ENCODE peak calls at places on chromosomes 7 and 10, in four cellular contexts. G is K562, V is H1, S is GM12878. F is an unnamed sample.

GRCh38 chr10:44068716-44069482 is 316.0 kb downstream of the CXCL12 start:
- DNase-seq in G (no peak), V (no peak), S (no peak), F (peak)

GRCh38 chr7:81725003-81725402 is 44.8 kb downstream of the HGF start:
- DNase-seq in G (no peak), V (no peak), S (no peak), F (peak)

GRCh38 chr7:50621206-50621605 is 56.0 kb upstream of the DDC start:
- DNase-seq in G (no peak), V (no peak), S (no peak), F (no peak)

GRCh38 chr7:129553861-129554530 is 51.7 kb downstream of the SMKR1 start:
- DNase-seq in G (no peak), V (no peak), S (no peak), F (peak)

GRCh38 chr7:34011711-34012110 is 106.4 kb downstream of the BMPER start:
- DNase-seq in G (no peak), V (no peak), S (no peak), F (no peak)

GRCh38 chr7:45240187-45240776 is 82.7 kb downstream of the RAMP3 start:
- DNase-seq in G (peak), V (no peak), S (no peak), F (no peak)

GRCh38 chr10:55631071-55631654 is 729.9 kb downstream of the ZWINT start:
- DNase-seq in G (peak), V (peak), S (no peak), F (no peak)

GRCh38 chr10:103203466-103203865 is 10.4 kb upstream of the NT5C2 start:
- DNase-seq in G (no peak), V (no peak), S (no peak), F (no peak)

GRCh38 chr10:17504547-17505245 is 50.3 kb upstream of the ST8SIA6 start:
- DNase-seq in G (no peak), V (no peak), S (no peak), F (peak)

GRCh38 chr7:55133630-55134392 is 115.0 kb downstream of the EGFR start:
- DNase-seq in G (peak), V (no peak), S (no peak), F (peak)

GRCh38 chr10:16187161-16187560 is 249.6 kb upstream of the PTER start:
- DNase-seq in G (no peak), V (no peak), S (no peak), F (no peak)

GRCh38 chr10:30238836-30239235 is 110.2 kb downstream of the MTPAP start:
- DNase-seq in G (no peak), V (no peak), S (no peak), F (no peak)

GRCh38 chr7:73602721-73603651 is 21.3 kb downstream of the MLXIPL start:
- DNase-seq in G (no peak), V (no peak), S (no peak), F (no peak)

GRCh38 chr10:44806895-44807294 is 104.2 kb upstream of the TMEM72 start:
- DNase-seq in G (no peak), V (no peak), S (no peak), F (no peak)

GRCh38 chr7:135761751-135762488 is 13.3 kb upstream of the FAM180A start:
- DNase-seq in G (no peak), V (no peak), S (no peak), F (peak)

GRCh38 chr7:44962483-44963251 is 16.1 kb downstream of the MYO1G start:
- DNase-seq in G (no peak), V (peak), S (no peak), F (no peak)

GRCh38 chr10:450463-450862 is 239.0 kb downstream of the DIP2C start:
- DNase-seq in G (no peak), V (no peak), S (no peak), F (no peak)

GRCh38 chr10:34954142-34954541 is 136.0 kb downstream of the CUL2 start:
- DNase-seq in G (no peak), V (no peak), S (no peak), F (no peak)

GRCh38 chr7:20797174-20798080 is 10.7 kb upstream of the SP8 start:
- DNase-seq in G (no peak), V (peak), S (no peak), F (no peak)

GRCh38 chr7:17941171-17941490 is 837 bp upstream of the SNX13 start:
- DNase-seq in G (no peak), V (no peak), S (no peak), F (no peak)

GRCh38 chr7:46759711-46760480 is 822.0 kb downstream of the TNS3 start:
- DNase-seq in G (no peak), V (no peak), S (no peak), F (peak)

GRCh38 chr7:143229054-143229790 is 7.4 kb downstream of the TAS2R40 start:
- DNase-seq in G (no peak), V (no peak), S (no peak), F (no peak)

GRCh38 chr10:63409465-63410027 is 56.2 kb downstream of the JMJD1C start:
- DNase-seq in G (no peak), V (no peak), S (no peak), F (peak)

GRCh38 chr7:102251531-102252372 is 34.9 kb upstream of the SH2B2 start:
- DNase-seq in G (peak), V (no peak), S (no peak), F (no peak)

GRCh38 chr10:55019461-55019860 is 218.4 kb upstream of the PCDH15 start:
- DNase-seq in G (no peak), V (no peak), S (no peak), F (no peak)

GRCh38 chr7:157818701-157819516 is 482.1 kb downstream of the DNAJB6 start:
- DNase-seq in G (no peak), V (no peak), S (no peak), F (no peak)

GRCh38 chr7:79495544-79496272 is 42.2 kb upstream of the MAGI2 start:
- DNase-seq in G (no peak), V (no peak), S (no peak), F (peak)

GRCh38 chr7:106717997-106718871 is 57.3 kb upstream of the CCDC71L start:
- DNase-seq in G (peak), V (no peak), S (peak), F (peak)

GRCh38 chr10:118569882-118570252 is 25.6 kb downstream of the PRLHR start:
- DNase-seq in G (no peak), V (no peak), S (no peak), F (no peak)

GRCh38 chr7:19051767-19052375 is 65.6 kb downstream of the TWIST1 start:
- DNase-seq in G (peak), V (peak), S (no peak), F (peak)

GRCh38 chr7:7317850-7318249 is 135.5 kb downstream of the C1GALT1 start:
- DNase-seq in G (no peak), V (no peak), S (no peak), F (no peak)

DNA sequence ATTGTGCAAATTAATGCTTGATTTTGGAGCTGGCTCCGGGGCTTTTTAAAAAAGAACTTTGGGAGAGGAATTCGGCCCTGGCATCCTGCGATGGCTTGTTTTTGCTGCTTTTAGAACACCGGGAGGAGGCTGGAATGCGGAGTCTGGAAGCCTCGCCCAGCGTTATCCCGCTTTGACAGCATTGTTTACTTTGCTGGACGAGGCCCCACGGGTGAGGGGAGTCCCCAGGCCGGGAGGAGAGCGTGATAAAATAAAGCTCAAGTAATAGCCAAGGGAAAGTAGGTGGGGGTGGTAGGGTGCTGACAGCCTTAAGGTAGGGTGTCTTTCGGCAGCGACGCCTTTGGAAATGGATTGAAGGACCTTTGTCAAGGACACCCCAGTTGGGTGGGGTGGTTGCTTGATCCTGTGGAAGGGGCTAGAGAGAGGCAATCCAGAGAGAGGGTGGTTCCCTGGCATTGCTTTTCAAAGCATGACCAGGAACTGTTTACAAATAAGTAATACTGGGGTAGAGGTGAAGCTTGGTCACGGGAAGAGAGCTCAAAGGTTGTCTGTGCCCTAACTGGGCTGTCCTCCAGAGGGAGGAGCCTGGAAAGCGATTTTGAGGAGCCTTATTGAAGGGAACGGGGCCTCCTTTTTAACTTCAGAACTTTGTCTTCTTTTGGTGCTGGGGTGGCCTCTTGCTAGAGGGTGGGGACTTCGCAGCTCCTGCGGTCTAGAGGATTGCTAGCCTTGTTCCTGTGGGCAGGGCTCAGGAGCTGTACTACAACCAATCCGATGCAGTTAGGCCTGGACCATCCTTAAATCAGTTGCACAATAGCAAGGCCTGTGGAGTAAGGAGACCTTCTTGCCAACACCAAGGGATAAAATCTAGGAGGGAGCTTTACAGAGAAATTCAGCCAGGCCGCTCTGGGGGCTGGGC is 1.2 kb downstream of the EIF4EBP2 start:
- DNase-seq in G (peak), V (no peak), S (no peak), F (peak)
- TF ChIP-seq CHD1 in G (peak), V (no peak), S (no peak), F (peak)

GRCh38 chr7:141231018-141231792 is 157.3 kb downstream of the TMEM178B start:
- DNase-seq in G (no peak), V (no peak), S (no peak), F (peak)
- TF ChIP-seq CHD1 in G (no peak), V (no peak), S (no peak), F (no peak)

DNA sequence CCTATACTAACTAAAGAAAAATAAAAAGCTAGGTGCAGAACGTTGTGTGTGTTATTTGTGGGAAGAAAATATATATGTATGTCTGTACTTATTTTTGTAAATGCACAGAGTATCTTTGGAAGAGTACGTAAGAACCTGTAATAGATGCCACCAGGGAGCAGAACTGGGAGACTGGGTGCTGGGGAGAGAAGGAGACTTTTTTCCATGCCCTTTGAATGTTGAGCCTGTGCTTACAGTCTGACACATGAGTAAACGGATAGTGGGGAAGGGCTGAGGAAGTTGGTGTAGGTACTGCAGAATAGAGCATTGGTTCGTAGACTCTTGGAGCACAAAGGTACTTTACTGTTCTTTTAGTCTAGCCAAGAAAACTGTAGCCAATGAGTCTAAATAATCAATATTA is 1.3 kb upstream of the SCRN1 start:
- DNase-seq in G (no peak), V (no peak), S (no peak), F (no peak)
- TF ChIP-seq CHD1 in G (no peak), V (no peak), S (no peak), F (no peak)

GRCh38 chr7:145082366-145083240 is 246.8 kb upstream of the TPK1 start:
- DNase-seq in G (no peak), V (no peak), S (no peak), F (no peak)
- TF ChIP-seq CHD1 in G (no peak), V (no peak), S (no peak), F (no peak)

GRCh38 chr10:42981358-42982236 is 95.3 kb upstream of the RET start:
- DNase-seq in G (peak), V (peak), S (no peak), F (no peak)

GRCh38 chr10:42982886-42983594 is 93.8 kb upstream of the RET start:
- DNase-seq in G (no peak), V (peak), S (no peak), F (no peak)

GRCh38 chr10:42984035-42984610 is 92.7 kb upstream of the RET start:
- DNase-seq in G (no peak), V (no peak), S (no peak), F (no peak)

GRCh38 chr10:42984761-42985325 is 92.0 kb upstream of the RET start:
- DNase-seq in G (no peak), V (peak), S (no peak), F (no peak)

DNA sequence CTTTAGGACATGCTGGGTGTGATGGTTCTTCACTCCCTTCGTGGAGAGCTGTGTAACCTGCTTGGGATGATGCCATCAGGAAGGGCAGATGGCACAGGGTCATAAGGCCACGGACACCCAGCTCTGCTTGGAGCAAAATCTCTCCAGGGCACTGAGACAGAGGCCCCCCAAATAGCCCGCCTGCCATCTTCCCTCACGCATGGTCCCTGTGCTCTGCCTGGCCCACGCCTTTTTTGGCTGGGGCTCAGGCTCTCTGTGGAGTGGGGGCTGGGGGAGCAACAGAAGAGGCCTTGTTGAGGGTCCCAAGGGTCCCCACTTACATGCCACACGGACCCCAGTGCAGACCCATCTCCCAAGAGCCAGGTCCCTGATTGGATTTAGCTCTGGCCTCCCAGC is 93.3 kb upstream of the RET start:
- DNase-seq in G (no peak), V (no peak), S (no peak), F (no peak)
- TF ChIP-seq CHD1 in G (no peak), V (no peak), S (no peak), F (no peak)

F was measured in IMR-90.